ENCODE peak calls at places on chromosomes 2 and 18, in nine cellular contexts. W is activated CD4-positive, alpha-beta T cell treated with anti-CD3 and anti-CD28 coated beads, Interleukin-2, amount 50 U/mL, for 1 hour; B is AML-193; A is activated T-cell treated with anti-CD3 and anti-CD28 coated beads, Interleukin-2, amount 50 U/mL, for 4 hours; V is NCI-H82; M is CD8-positive, alpha-beta memory T cell; P is brain microvascular endothelial cell; Z is anterior cingulate cortex; O is midbrain. I is an unnamed sample.

GRCh38 chr2:30139131-30139870 is 7.5 kb upstream of the YPEL5 start:
- DNase-seq in V (no peak), M (peak), P (no peak), B (no peak), O (no peak), A (peak), Z (no peak), W (peak), I (no peak)

GRCh38 chr2:150619607-150620330 is 132.3 kb upstream of the RND3 start:
- DNase-seq in Z (no peak), M (no peak), B (no peak), V (no peak), W (no peak), O (no peak), A (no peak), P (peak), I (peak)

GRCh38 chr2:160168878-160169277 is 31.2 kb downstream of the ITGB6 start:
- DNase-seq in V (no peak), O (no peak), W (no peak), A (no peak), Z (no peak), M (no peak), B (no peak), P (no peak), I (no peak)

GRCh38 chr2:166388488-166389070 is 12.8 kb upstream of the SCN9A start:
- DNase-seq in B (no peak), M (no peak), V (no peak), P (no peak), O (no peak), A (no peak), W (no peak), Z (no peak), I (peak)

GRCh38 chr2:45806563-45807358 is 155.3 kb downstream of the PRKCE start:
- DNase-seq in B (no peak), W (no peak), A (no peak), O (no peak), P (no peak), V (no peak), Z (no peak), M (no peak), I (no peak)

GRCh38 chr2:207219716-207220414 is 54.1 kb upstream of the KLF7 start:
- DNase-seq in V (peak), A (no peak), P (peak), B (no peak), Z (no peak), W (no peak), O (no peak), M (no peak), I (peak)

GRCh38 chr18:37640504-37640903 is 74.9 kb upstream of the CELF4 start:
- DNase-seq in V (no peak), O (no peak), B (no peak), Z (no peak), P (no peak), M (no peak), A (no peak), W (no peak), I (no peak)

GRCh38 chr2:127403460-127403859 is 14.8 kb upstream of the PROC start:
- DNase-seq in W (no peak), P (no peak), M (no peak), O (no peak), V (no peak), A (no peak), Z (no peak), B (no peak), I (no peak)

GRCh38 chr2:184032983-184033382 is 565.3 kb upstream of the ZNF804A start:
- DNase-seq in V (no peak), W (no peak), A (no peak), Z (no peak), O (no peak), B (no peak), P (no peak), M (no peak), I (peak)

GRCh38 chr18:52236134-52236533 is 103.9 kb upstream of the DCC start:
- DNase-seq in M (no peak), Z (no peak), B (no peak), O (no peak), A (no peak), W (no peak), P (no peak), V (no peak), I (peak)

GRCh38 chr2:130852521-130853115 is 15.9 kb downstream of the ARHGEF4 start:
- DNase-seq in O (no peak), A (no peak), M (peak), V (peak), Z (no peak), B (no peak), W (no peak), P (no peak), I (no peak)

GRCh38 chr18:11387880-11388279 is 221.5 kb upstream of the SLC35G4 start:
- DNase-seq in A (no peak), O (peak), W (no peak), V (peak), M (no peak), B (no peak), Z (no peak), P (peak), I (peak)

GRCh38 chr18:10424576-10425314 is 29.7 kb upstream of the APCDD1 start:
- DNase-seq in P (no peak), O (no peak), A (no peak), W (no peak), M (no peak), B (no peak), Z (no peak), V (no peak), I (peak)

GRCh38 chr18:33906046-33906445 is 318.7 kb downstream of the NOL4 start:
- DNase-seq in V (no peak), B (no peak), P (peak), M (no peak), W (no peak), O (no peak), A (no peak), Z (no peak), I (peak)

GRCh38 chr2:11738589-11739436 is 7.6 kb upstream of the LPIN1 start:
- DNase-seq in M (peak), W (no peak), P (peak), Z (no peak), V (peak), A (no peak), O (peak), B (peak), I (peak)